ENCODE peak calls at places on chromosome 20, in eight cellular contexts. One of them, this sample, is unnamed. For H3K36me3, the result is how much of the 10 kb centered on the place peaks cover.

GRCh38 chr20:9145142-9145541 is 76.3 kb downstream of the PLCB4 start:
- DNase-seq in GM23338: no peak
- DNase-seq in lung: no peak
- DNase-seq in hepatocyte: no peak
- DNase-seq in SJSA1: no peak
- DNase-seq in psoas muscle: no peak
- DNase-seq in heart right ventricle: no peak
- DNase-seq in tibial artery: no peak
- DNase-seq in this sample: no peak

GRCh38 chr20:59082077-59082740 is 39.6 kb upstream of the PRELID3B start:
- DNase-seq in tibial artery: no peak
- DNase-seq in hepatocyte: no peak
- DNase-seq in GM23338: peak
- DNase-seq in psoas muscle: no peak
- DNase-seq in heart right ventricle: no peak
- DNase-seq in lung: no peak
- DNase-seq in SJSA1: no peak
- DNase-seq in this sample: no peak

GRCh38 chr20:59661621-59662020 is 57.3 kb downstream of the PHACTR3 start:
- DNase-seq in psoas muscle: no peak
- DNase-seq in GM23338: no peak
- DNase-seq in lung: peak
- DNase-seq in tibial artery: no peak
- DNase-seq in SJSA1: no peak
- DNase-seq in heart right ventricle: no peak
- DNase-seq in hepatocyte: no peak
- DNase-seq in this sample: no peak

GRCh38 chr20:32479697-32480140 is 105.4 kb downstream of the NOL4L start:
- DNase-seq in hepatocyte: peak
- DNase-seq in SJSA1: no peak
- DNase-seq in psoas muscle: no peak
- DNase-seq in tibial artery: no peak
- DNase-seq in heart right ventricle: no peak
- DNase-seq in GM23338: no peak
- DNase-seq in lung: no peak
- DNase-seq in this sample: no peak

GRCh38 chr20:51930775-51931174 is 128.5 kb upstream of the SALL4 start:
- DNase-seq in tibial artery: no peak
- DNase-seq in hepatocyte: peak
- DNase-seq in psoas muscle: no peak
- DNase-seq in SJSA1: peak
- DNase-seq in heart right ventricle: peak
- DNase-seq in GM23338: no peak
- DNase-seq in lung: no peak
- DNase-seq in this sample: no peak

GRCh38 chr20:13286600-13286999 is 65.5 kb downstream of the ISM1 start:
- DNase-seq in psoas muscle: no peak
- DNase-seq in SJSA1: no peak
- DNase-seq in hepatocyte: peak
- DNase-seq in tibial artery: no peak
- DNase-seq in GM23338: no peak
- DNase-seq in lung: peak
- DNase-seq in heart right ventricle: no peak
- DNase-seq in this sample: no peak

GRCh38 chr20:39706089-39706721 is 744.1 kb downstream of the DHX35 start:
- DNase-seq in psoas muscle: peak
- DNase-seq in SJSA1: no peak
- DNase-seq in heart right ventricle: peak
- DNase-seq in GM23338: no peak
- DNase-seq in lung: no peak
- DNase-seq in hepatocyte: peak
- DNase-seq in tibial artery: no peak
- DNase-seq in this sample: no peak

GRCh38 chr20:62129731-62130531 is 7.7 kb downstream of the LSM14B start:
- DNase-seq in GM23338: no peak
- DNase-seq in lung: no peak
- DNase-seq in psoas muscle: no peak
- DNase-seq in heart right ventricle: no peak
- DNase-seq in SJSA1: no peak
- DNase-seq in hepatocyte: no peak
- DNase-seq in tibial artery: no peak
- DNase-seq in this sample: no peak

GRCh38 chr20:22333885-22334545 is 250.4 kb downstream of the FOXA2 start:
- DNase-seq in psoas muscle: peak
- DNase-seq in SJSA1: peak
- DNase-seq in GM23338: peak
- DNase-seq in hepatocyte: peak
- DNase-seq in tibial artery: peak
- DNase-seq in heart right ventricle: peak
- DNase-seq in lung: peak
- DNase-seq in this sample: peak

GRCh38 chr20:34375977-34376430 is 12.9 kb downstream of the ITCH start:
- DNase-seq in SJSA1: no peak
- DNase-seq in lung: no peak
- DNase-seq in GM23338: no peak
- DNase-seq in tibial artery: no peak
- DNase-seq in heart right ventricle: no peak
- DNase-seq in psoas muscle: no peak
- DNase-seq in hepatocyte: peak
- DNase-seq in this sample: no peak

GRCh38 chr20:56458227-56458821 is 10.1 kb upstream of the RTF2 start:
- DNase-seq in heart right ventricle: no peak
- DNase-seq in tibial artery: no peak
- DNase-seq in SJSA1: no peak
- DNase-seq in hepatocyte: no peak
- DNase-seq in psoas muscle: no peak
- DNase-seq in GM23338: no peak
- DNase-seq in lung: no peak
- DNase-seq in this sample: no peak

DNA sequence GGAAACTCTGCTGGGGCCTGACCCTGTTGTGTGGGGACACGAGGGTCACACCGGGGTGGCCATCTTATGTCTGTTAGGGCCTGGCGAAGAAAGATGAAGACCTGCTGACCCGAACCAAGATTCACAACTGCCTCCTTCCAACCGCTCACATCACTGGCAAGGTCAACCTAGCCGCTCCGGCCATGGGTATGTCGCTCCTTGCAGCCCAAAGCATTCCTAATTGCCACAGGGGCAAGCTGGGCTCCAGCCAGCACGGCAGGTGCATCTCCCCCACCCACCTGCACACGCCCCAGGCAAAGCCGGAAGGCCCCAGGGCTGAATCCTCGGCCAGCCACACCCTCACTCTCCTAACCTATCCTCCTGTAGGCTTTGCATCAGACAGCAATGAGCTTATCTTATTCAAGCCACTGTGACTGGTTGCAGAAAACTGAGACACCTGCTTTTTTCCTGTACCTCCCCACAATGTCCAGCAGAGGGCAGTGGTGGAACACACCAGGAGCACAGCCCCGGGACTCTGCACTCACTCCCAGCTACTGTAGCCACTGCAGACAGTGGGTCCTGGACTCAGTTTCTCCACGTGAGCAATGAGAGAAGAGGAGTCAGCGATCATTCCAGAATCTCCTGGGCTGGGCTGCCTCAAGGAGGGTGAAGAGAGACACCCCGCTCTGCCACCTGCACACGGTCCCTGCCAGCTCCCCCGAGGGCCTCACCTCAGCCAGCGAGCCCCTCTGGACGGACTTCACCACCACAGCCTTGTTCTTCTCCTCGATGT is 170.2 kb downstream of the PREX1 start:
- DNase-seq in lung: peak
- DNase-seq in GM23338: peak
- DNase-seq in psoas muscle: peak
- DNase-seq in hepatocyte: peak
- DNase-seq in heart right ventricle: peak
- DNase-seq in tibial artery: peak
- DNase-seq in SJSA1: peak
- DNase-seq in this sample: peak
- H3K36me3 ChIP-seq in lung: under half
- H3K36me3 ChIP-seq in GM23338: under half
- H3K36me3 ChIP-seq in psoas muscle: under half
- H3K36me3 ChIP-seq in hepatocyte: under half
- H3K36me3 ChIP-seq in heart right ventricle: under half
- H3K36me3 ChIP-seq in tibial artery: under half
- H3K36me3 ChIP-seq in SJSA1: under half
- H3K36me3 ChIP-seq in this sample: under half

DNA sequence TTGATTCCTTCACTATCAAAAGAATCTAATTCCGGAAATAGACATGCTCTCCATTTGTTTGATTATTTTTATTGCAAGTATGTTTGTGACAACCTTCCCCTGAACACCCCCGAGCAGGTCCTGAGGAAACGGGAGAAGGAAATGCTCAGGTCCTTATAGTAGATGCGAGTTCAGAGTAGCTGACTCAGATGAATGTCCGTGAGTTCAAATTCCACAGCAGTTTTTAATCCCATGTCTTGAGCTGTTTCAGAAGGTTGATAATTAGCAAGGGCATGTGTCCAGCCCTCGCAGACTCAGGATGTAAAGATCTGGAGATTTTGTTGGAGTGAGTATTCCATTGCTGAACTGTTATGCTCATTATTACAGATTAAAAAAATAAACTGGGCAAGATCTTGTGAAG is 169.3 kb downstream of the BCAS1 start:
- DNase-seq in lung: no peak
- DNase-seq in GM23338: no peak
- DNase-seq in psoas muscle: no peak
- DNase-seq in tibial artery: no peak
- DNase-seq in heart right ventricle: no peak
- DNase-seq in hepatocyte: peak
- DNase-seq in SJSA1: peak
- DNase-seq in this sample: peak
- H3K27ac ChIP-seq in lung: peak
- H3K27ac ChIP-seq in GM23338: no peak
- H3K27ac ChIP-seq in psoas muscle: peak
- H3K27ac ChIP-seq in tibial artery: peak
- H3K27ac ChIP-seq in heart right ventricle: peak
- H3K27ac ChIP-seq in hepatocyte: peak
- H3K27ac ChIP-seq in SJSA1: peak
- H3K27ac ChIP-seq in this sample: peak

GRCh38 chr20:44504402-44505309 is 17.2 kb downstream of the SERINC3 start:
- DNase-seq in GM23338: no peak
- DNase-seq in SJSA1: no peak
- DNase-seq in lung: no peak
- DNase-seq in psoas muscle: no peak
- DNase-seq in tibial artery: no peak
- DNase-seq in heart right ventricle: no peak
- DNase-seq in hepatocyte: peak
- DNase-seq in this sample: no peak
- H3K36me3 ChIP-seq in GM23338: under half
- H3K36me3 ChIP-seq in SJSA1: half or more
- H3K36me3 ChIP-seq in lung: under half
- H3K36me3 ChIP-seq in psoas muscle: under half
- H3K36me3 ChIP-seq in tibial artery: half or more
- H3K36me3 ChIP-seq in heart right ventricle: under half
- H3K36me3 ChIP-seq in hepatocyte: under half
- H3K36me3 ChIP-seq in this sample: half or more

DNA sequence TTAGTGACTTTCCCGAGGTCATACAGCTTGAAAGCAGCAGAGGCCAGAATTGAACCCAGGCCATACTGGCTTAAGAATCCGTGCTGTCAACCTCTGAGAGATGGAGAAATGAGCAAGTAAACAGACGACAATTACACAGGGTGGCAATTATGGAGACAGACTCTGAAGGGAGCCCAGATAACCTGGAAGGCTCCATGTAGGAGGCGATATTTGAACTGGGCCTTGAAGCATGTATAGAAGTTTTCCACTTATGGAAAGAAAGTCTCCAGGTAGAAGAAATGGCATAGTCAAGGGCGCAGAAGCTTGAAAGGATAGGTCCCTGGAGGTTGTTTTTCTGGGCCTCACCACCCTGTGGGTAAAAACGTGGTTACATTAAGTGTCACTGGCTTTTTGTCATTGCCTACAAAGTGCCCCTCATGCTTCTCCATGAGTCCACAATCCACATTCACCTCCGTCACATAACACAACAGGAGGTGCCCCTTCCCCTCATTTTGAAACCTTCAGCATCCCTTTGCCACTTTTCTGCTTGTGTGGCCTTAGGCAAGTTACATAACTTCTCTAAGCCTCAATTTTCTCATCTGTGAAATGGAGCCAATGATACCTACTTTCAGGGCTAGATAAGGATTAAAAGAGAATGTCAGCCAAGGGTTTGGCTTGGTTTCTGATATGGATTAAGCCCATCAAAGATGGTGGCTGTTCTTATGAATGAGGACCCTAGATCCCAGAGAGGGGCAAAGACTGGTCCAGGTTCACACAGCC is 5.9 kb upstream of the BPI start:
- DNase-seq in lung: no peak
- DNase-seq in tibial artery: no peak
- DNase-seq in SJSA1: no peak
- DNase-seq in GM23338: no peak
- DNase-seq in heart right ventricle: no peak
- DNase-seq in hepatocyte: no peak
- DNase-seq in psoas muscle: no peak
- DNase-seq in this sample: no peak
- H3K27ac ChIP-seq in lung: peak
- H3K27ac ChIP-seq in tibial artery: peak
- H3K27ac ChIP-seq in SJSA1: no peak
- H3K27ac ChIP-seq in GM23338: no peak
- H3K27ac ChIP-seq in heart right ventricle: peak
- H3K27ac ChIP-seq in hepatocyte: peak
- H3K27ac ChIP-seq in psoas muscle: peak
- H3K27ac ChIP-seq in this sample: no peak

GRCh38 chr20:38563802-38564431 is 17.1 kb upstream of the ADIG start:
- DNase-seq in GM23338: no peak
- DNase-seq in tibial artery: no peak
- DNase-seq in hepatocyte: no peak
- DNase-seq in heart right ventricle: no peak
- DNase-seq in lung: no peak
- DNase-seq in SJSA1: no peak
- DNase-seq in psoas muscle: no peak
- DNase-seq in this sample: no peak

GRCh38 chr20:38569747-38570519 is 11.1 kb upstream of the ADIG start:
- DNase-seq in lung: no peak
- DNase-seq in psoas muscle: no peak
- DNase-seq in SJSA1: no peak
- DNase-seq in tibial artery: no peak
- DNase-seq in heart right ventricle: no peak
- DNase-seq in GM23338: no peak
- DNase-seq in hepatocyte: no peak
- DNase-seq in this sample: no peak

GRCh38 chr20:38559764-38560163 is 21.2 kb upstream of the ADIG start:
- DNase-seq in hepatocyte: no peak
- DNase-seq in GM23338: no peak
- DNase-seq in psoas muscle: no peak
- DNase-seq in lung: no peak
- DNase-seq in SJSA1: no peak
- DNase-seq in tibial artery: no peak
- DNase-seq in heart right ventricle: no peak
- DNase-seq in this sample: no peak

GRCh38 chr20:38566199-38566598 is 14.8 kb upstream of the ADIG start:
- DNase-seq in hepatocyte: no peak
- DNase-seq in psoas muscle: no peak
- DNase-seq in tibial artery: no peak
- DNase-seq in GM23338: no peak
- DNase-seq in heart right ventricle: no peak
- DNase-seq in SJSA1: no peak
- DNase-seq in lung: no peak
- DNase-seq in this sample: no peak

GRCh38 chr20:38564680-38565079 is 16.3 kb upstream of the ADIG start:
- DNase-seq in SJSA1: no peak
- DNase-seq in psoas muscle: no peak
- DNase-seq in lung: no peak
- DNase-seq in hepatocyte: no peak
- DNase-seq in tibial artery: no peak
- DNase-seq in heart right ventricle: no peak
- DNase-seq in GM23338: no peak
- DNase-seq in this sample: no peak
- H3K36me3 ChIP-seq in SJSA1: half or more
- H3K36me3 ChIP-seq in psoas muscle: under half
- H3K36me3 ChIP-seq in lung: under half
- H3K36me3 ChIP-seq in hepatocyte: under half
- H3K36me3 ChIP-seq in tibial artery: half or more
- H3K36me3 ChIP-seq in heart right ventricle: under half
- H3K36me3 ChIP-seq in GM23338: under half
- H3K36me3 ChIP-seq in this sample: under half

This sample was measured in PC-9.